ENCODE peak calls at places on chromosomes 2 and 18, in seven cellular contexts. One of them, this sample, is unnamed.

GRCh38 chr2:8548871-8549221 is 133.0 kb upstream of the ID2 start:
- DNase-seq in neuronal stem cell: no peak
- DNase-seq in IMR-90: no peak
- DNase-seq in GM23248: no peak
- DNase-seq in H1: no peak
- DNase-seq in fibroblast of lung: no peak
- DNase-seq in astrocyte: no peak
- DNase-seq in this sample: no peak

GRCh38 chr2:68237404-68237803 is 14.9 kb downstream of the PPP3R1 start:
- DNase-seq in neuronal stem cell: no peak
- DNase-seq in IMR-90: peak
- DNase-seq in GM23248: peak
- DNase-seq in H1: no peak
- DNase-seq in fibroblast of lung: peak
- DNase-seq in astrocyte: peak
- DNase-seq in this sample: no peak

GRCh38 chr2:51420521-51420920 is 388.6 kb upstream of the NRXN1 start:
- DNase-seq in neuronal stem cell: no peak
- DNase-seq in IMR-90: peak
- DNase-seq in GM23248: no peak
- DNase-seq in H1: no peak
- DNase-seq in fibroblast of lung: peak
- DNase-seq in astrocyte: peak
- DNase-seq in this sample: no peak

GRCh38 chr2:240987588-240987987 is 10.8 kb upstream of the SNED1 start:
- DNase-seq in neuronal stem cell: no peak
- DNase-seq in IMR-90: no peak
- DNase-seq in GM23248: no peak
- DNase-seq in H1: no peak
- DNase-seq in fibroblast of lung: no peak
- DNase-seq in astrocyte: no peak
- DNase-seq in this sample: no peak

GRCh38 chr2:140586379-140586778 is 1544.4 kb downstream of the LRP1B start:
- DNase-seq in neuronal stem cell: peak
- DNase-seq in IMR-90: peak
- DNase-seq in GM23248: peak
- DNase-seq in H1: no peak
- DNase-seq in fibroblast of lung: peak
- DNase-seq in astrocyte: no peak
- DNase-seq in this sample: peak

GRCh38 chr2:11379558-11379957 is 35.1 kb upstream of the ROCK2 start:
- DNase-seq in neuronal stem cell: no peak
- DNase-seq in IMR-90: peak
- DNase-seq in GM23248: peak
- DNase-seq in H1: no peak
- DNase-seq in fibroblast of lung: peak
- DNase-seq in astrocyte: peak
- DNase-seq in this sample: peak

GRCh38 chr2:104944495-104944894 is 90.6 kb downstream of the POU3F3 start:
- DNase-seq in neuronal stem cell: peak
- DNase-seq in IMR-90: no peak
- DNase-seq in GM23248: peak
- DNase-seq in H1: no peak
- DNase-seq in fibroblast of lung: peak
- DNase-seq in astrocyte: peak
- DNase-seq in this sample: no peak

GRCh38 chr2:203763425-203764272 is 57.2 kb downstream of the CD28 start:
- DNase-seq in neuronal stem cell: no peak
- DNase-seq in IMR-90: no peak
- DNase-seq in GM23248: no peak
- DNase-seq in H1: no peak
- DNase-seq in fibroblast of lung: no peak
- DNase-seq in astrocyte: no peak
- DNase-seq in this sample: no peak

GRCh38 chr2:213991454-213992108 is 419.3 kb upstream of the VWC2L start:
- DNase-seq in neuronal stem cell: no peak
- DNase-seq in IMR-90: peak
- DNase-seq in GM23248: peak
- DNase-seq in H1: no peak
- DNase-seq in fibroblast of lung: peak
- DNase-seq in astrocyte: peak
- DNase-seq in this sample: peak

GRCh38 chr2:46615555-46616487 is 136.5 kb downstream of the TMEM247 start:
- DNase-seq in neuronal stem cell: no peak
- DNase-seq in IMR-90: peak
- DNase-seq in GM23248: peak
- DNase-seq in H1: no peak
- DNase-seq in fibroblast of lung: peak
- DNase-seq in astrocyte: no peak
- DNase-seq in this sample: no peak

GRCh38 chr2:178796079-178796677 is 11.0 kb downstream of the TTN start:
- DNase-seq in neuronal stem cell: peak
- DNase-seq in IMR-90: peak
- DNase-seq in GM23248: peak
- DNase-seq in H1: no peak
- DNase-seq in fibroblast of lung: peak
- DNase-seq in astrocyte: peak
- DNase-seq in this sample: peak

GRCh38 chr2:195674491-195675226 is 17.6 kb downstream of the SLC39A10 start:
- DNase-seq in neuronal stem cell: no peak
- DNase-seq in IMR-90: peak
- DNase-seq in GM23248: peak
- DNase-seq in H1: no peak
- DNase-seq in fibroblast of lung: peak
- DNase-seq in astrocyte: peak
- DNase-seq in this sample: peak

GRCh38 chr2:70103531-70104061 is 16.3 kb downstream of the PCBP1 start:
- DNase-seq in neuronal stem cell: no peak
- DNase-seq in IMR-90: no peak
- DNase-seq in GM23248: no peak
- DNase-seq in H1: no peak
- DNase-seq in fibroblast of lung: no peak
- DNase-seq in astrocyte: no peak
- DNase-seq in this sample: no peak

GRCh38 chr2:103353754-103354153 is 591.9 kb downstream of the TMEM182 start:
- DNase-seq in neuronal stem cell: no peak
- DNase-seq in IMR-90: no peak
- DNase-seq in GM23248: no peak
- DNase-seq in H1: no peak
- DNase-seq in fibroblast of lung: no peak
- DNase-seq in astrocyte: no peak
- DNase-seq in this sample: no peak

GRCh38 chr2:153519260-153519875 is 40.8 kb upstream of the RPRM start:
- DNase-seq in neuronal stem cell: peak
- DNase-seq in IMR-90: peak
- DNase-seq in GM23248: peak
- DNase-seq in H1: no peak
- DNase-seq in fibroblast of lung: peak
- DNase-seq in astrocyte: peak
- DNase-seq in this sample: peak

DNA sequence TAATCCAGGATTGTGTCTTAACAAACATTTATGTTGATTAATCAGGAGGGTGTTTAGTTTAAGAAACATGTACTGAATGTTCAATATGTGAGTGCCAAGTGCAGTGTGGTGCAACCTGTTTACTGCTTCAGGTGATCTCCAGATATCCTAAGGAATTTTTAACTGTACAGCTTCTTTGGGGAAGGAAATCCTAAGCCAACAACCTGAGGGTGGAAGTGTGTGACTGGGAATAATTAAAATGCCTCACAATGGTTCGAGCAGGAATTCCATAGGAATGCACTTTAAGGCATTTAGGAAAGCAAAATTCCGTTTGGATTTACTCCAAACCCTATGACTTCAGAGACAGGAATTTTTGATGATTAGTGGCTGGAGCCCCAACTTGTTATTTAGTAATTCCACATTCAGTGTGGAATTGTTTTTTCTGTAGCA is 16.4 kb downstream of the CRIM1 start:
- DNase-seq in neuronal stem cell: no peak
- DNase-seq in IMR-90: peak
- DNase-seq in GM23248: peak
- DNase-seq in H1: no peak
- DNase-seq in fibroblast of lung: peak
- DNase-seq in astrocyte: peak
- DNase-seq in this sample: peak
- H3K4me3 ChIP-seq in neuronal stem cell: no peak
- H3K4me3 ChIP-seq in IMR-90: no peak
- H3K4me3 ChIP-seq in GM23248: peak
- H3K4me3 ChIP-seq in H1: no peak
- H3K4me3 ChIP-seq in fibroblast of lung: no peak
- H3K4me3 ChIP-seq in astrocyte: peak
- H3K4me3 ChIP-seq in this sample: no peak

DNA sequence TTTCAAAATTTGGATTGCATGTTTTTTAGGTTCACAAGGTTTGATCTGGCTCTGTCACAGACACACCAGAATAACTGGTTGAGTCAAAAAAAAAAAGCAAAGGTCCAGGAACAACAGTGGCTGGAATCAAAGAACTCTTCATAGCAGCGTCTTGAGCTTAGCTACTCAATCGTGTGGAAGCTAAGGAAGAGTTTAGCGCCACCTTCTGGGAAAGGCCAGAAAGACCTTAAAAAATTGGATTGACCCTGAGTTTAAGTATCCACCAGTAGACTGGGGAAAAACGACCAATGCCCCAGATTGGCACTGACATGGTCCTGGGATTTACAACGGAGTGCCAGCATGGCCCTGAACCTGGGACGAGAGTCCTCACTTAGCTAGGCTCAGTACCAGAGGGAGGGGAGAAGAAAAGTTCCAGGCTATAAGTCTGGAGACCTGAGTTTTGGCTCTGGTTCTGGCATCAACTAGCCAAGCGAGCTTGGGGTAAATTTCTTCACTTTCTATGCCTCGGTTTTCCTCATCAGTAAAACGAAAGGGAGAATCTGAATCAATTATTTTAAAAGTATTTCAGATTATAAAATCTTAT is 71.1 kb upstream of the TFCP2L1 start:
- DNase-seq in neuronal stem cell: peak
- DNase-seq in IMR-90: peak
- DNase-seq in GM23248: peak
- DNase-seq in H1: peak
- DNase-seq in fibroblast of lung: peak
- DNase-seq in astrocyte: peak
- DNase-seq in this sample: peak
- H3K9ac ChIP-seq in neuronal stem cell: no peak
- H3K9ac ChIP-seq in IMR-90: no peak
- H3K9ac ChIP-seq in GM23248: no peak
- H3K9ac ChIP-seq in H1: no peak
- H3K9ac ChIP-seq in fibroblast of lung: no peak
- H3K9ac ChIP-seq in astrocyte: no peak
- H3K9ac ChIP-seq in this sample: no peak

GRCh38 chr2:19899853-19900525 is 1.8 kb downstream of the TTC32 start:
- DNase-seq in neuronal stem cell: no peak
- DNase-seq in IMR-90: no peak
- DNase-seq in GM23248: peak
- DNase-seq in H1: no peak
- DNase-seq in fibroblast of lung: no peak
- DNase-seq in astrocyte: no peak
- DNase-seq in this sample: no peak

GRCh38 chr2:19901458-19902271 is at the start of gene TTC32:
- DNase-seq in neuronal stem cell: peak
- DNase-seq in IMR-90: peak
- DNase-seq in GM23248: peak
- DNase-seq in H1: peak
- DNase-seq in fibroblast of lung: peak
- DNase-seq in astrocyte: peak
- DNase-seq in this sample: peak

GRCh38 chr2:19902272-19902730 is 518 bp upstream of the TTC32 start:
- DNase-seq in neuronal stem cell: no peak
- DNase-seq in IMR-90: no peak
- DNase-seq in GM23248: peak
- DNase-seq in H1: no peak
- DNase-seq in fibroblast of lung: no peak
- DNase-seq in astrocyte: no peak
- DNase-seq in this sample: no peak

GRCh38 chr2:19901201-19901457 is 654 bp downstream of the TTC32 start:
- DNase-seq in neuronal stem cell: no peak
- DNase-seq in IMR-90: no peak
- DNase-seq in GM23248: no peak
- DNase-seq in H1: no peak
- DNase-seq in fibroblast of lung: no peak
- DNase-seq in astrocyte: no peak
- DNase-seq in this sample: peak

GRCh38 chr2:19900536-19901200 is 1.1 kb downstream of the TTC32 start:
- DNase-seq in neuronal stem cell: no peak
- DNase-seq in IMR-90: no peak
- DNase-seq in GM23248: peak
- DNase-seq in H1: no peak
- DNase-seq in fibroblast of lung: peak
- DNase-seq in astrocyte: peak
- DNase-seq in this sample: peak
- H2AFZ ChIP-seq in neuronal stem cell: peak
- H2AFZ ChIP-seq in IMR-90: peak
- H2AFZ ChIP-seq in GM23248: peak
- H2AFZ ChIP-seq in H1: peak
- H2AFZ ChIP-seq in fibroblast of lung: peak
- H2AFZ ChIP-seq in astrocyte: peak
- H2AFZ ChIP-seq in this sample: peak

GRCh38 chr2:222891890-222892289 is 31.1 kb downstream of the ACSL3 start:
- DNase-seq in neuronal stem cell: no peak
- DNase-seq in IMR-90: peak
- DNase-seq in GM23248: peak
- DNase-seq in H1: no peak
- DNase-seq in fibroblast of lung: peak
- DNase-seq in astrocyte: peak
- DNase-seq in this sample: no peak
- H3K4me3 ChIP-seq in neuronal stem cell: no peak
- H3K4me3 ChIP-seq in IMR-90: no peak
- H3K4me3 ChIP-seq in GM23248: no peak
- H3K4me3 ChIP-seq in H1: no peak
- H3K4me3 ChIP-seq in fibroblast of lung: peak
- H3K4me3 ChIP-seq in astrocyte: peak
- H3K4me3 ChIP-seq in this sample: no peak

GRCh38 chr18:54790109-54790508 is 38.2 kb upstream of the RAB27B start:
- DNase-seq in neuronal stem cell: no peak
- DNase-seq in IMR-90: no peak
- DNase-seq in GM23248: no peak
- DNase-seq in H1: no peak
- DNase-seq in fibroblast of lung: no peak
- DNase-seq in astrocyte: no peak
- DNase-seq in this sample: no peak

GRCh38 chr18:54787616-54788015 is 40.7 kb upstream of the RAB27B start:
- DNase-seq in neuronal stem cell: no peak
- DNase-seq in IMR-90: peak
- DNase-seq in GM23248: peak
- DNase-seq in H1: no peak
- DNase-seq in fibroblast of lung: peak
- DNase-seq in astrocyte: peak
- DNase-seq in this sample: no peak

GRCh38 chr18:54787098-54787497 is 41.2 kb upstream of the RAB27B start:
- DNase-seq in neuronal stem cell: no peak
- DNase-seq in IMR-90: no peak
- DNase-seq in GM23248: peak
- DNase-seq in H1: no peak
- DNase-seq in fibroblast of lung: no peak
- DNase-seq in astrocyte: no peak
- DNase-seq in this sample: no peak

GRCh38 chr18:54783100-54783499 is 45.2 kb upstream of the RAB27B start:
- DNase-seq in neuronal stem cell: no peak
- DNase-seq in IMR-90: no peak
- DNase-seq in GM23248: no peak
- DNase-seq in H1: no peak
- DNase-seq in fibroblast of lung: no peak
- DNase-seq in astrocyte: no peak
- DNase-seq in this sample: no peak

GRCh38 chr18:54786211-54786610 is 42.1 kb upstream of the RAB27B start:
- DNase-seq in neuronal stem cell: no peak
- DNase-seq in IMR-90: no peak
- DNase-seq in GM23248: no peak
- DNase-seq in H1: no peak
- DNase-seq in fibroblast of lung: no peak
- DNase-seq in astrocyte: no peak
- DNase-seq in this sample: no peak
- H3K9ac ChIP-seq in neuronal stem cell: no peak
- H3K9ac ChIP-seq in IMR-90: no peak
- H3K9ac ChIP-seq in GM23248: no peak
- H3K9ac ChIP-seq in H1: no peak
- H3K9ac ChIP-seq in fibroblast of lung: no peak
- H3K9ac ChIP-seq in astrocyte: no peak
- H3K9ac ChIP-seq in this sample: no peak